ENCODE peak calls at places on chromosomes 13 and 19, in six cellular contexts. H is GM10248; S is stimulated activated CD4-positive, alpha-beta T cell treated with anti-CD3 and anti-CD28 coated beads, Interleukin-1b, Interleukin-23, amount 100 ng/mL, for 1 hour; B is GM12865; O is activated CD8-positive, alpha-beta memory T cell treated with anti-CD3 and anti-CD28 coated beads for 48 hours; M is stimulated activated naive CD4-positive, alpha-beta T cell. K is an unnamed sample.

GRCh38 chr19:54023191-54023590 is 31.8 kb downstream of the CACNG6 start:
- DNase-seq in H (no peak), S (no peak), B (no peak), O (no peak), M (no peak), K (no peak)

GRCh38 chr19:41545547-41545946 is 30.4 kb upstream of the CEACAM21 start:
- DNase-seq in H (no peak), S (no peak), B (peak), O (no peak), M (no peak), K (no peak)

GRCh38 chr19:16441661-16442071 is 30.1 kb downstream of the EPS15L1 start:
- DNase-seq in H (no peak), S (no peak), B (no peak), O (no peak), M (no peak), K (no peak)

GRCh38 chr19:4910594-4911273 is 1.4 kb downstream of the UHRF1 start:
- DNase-seq in H (no peak), S (no peak), B (peak), O (no peak), M (no peak), K (no peak)

GRCh38 chr13:33050161-33050560 is 33.9 kb downstream of the KL start:
- DNase-seq in H (no peak), S (no peak), B (no peak), O (no peak), M (no peak), K (no peak)

GRCh38 chr19:16001481-16002312 is 52.9 kb downstream of the OR10H4 start:
- DNase-seq in H (peak), S (no peak), B (peak), O (peak), M (no peak), K (no peak)

GRCh38 chr19:17327654-17328516 is 6.8 kb downstream of the ANO8 start:
- DNase-seq in H (peak), S (peak), B (peak), O (no peak), M (peak), K (peak)

GRCh38 chr13:113047587-113047986 is 58.0 kb upstream of the F7 start:
- DNase-seq in H (no peak), S (no peak), B (no peak), O (no peak), M (no peak), K (no peak)

GRCh38 chr19:827710-828321 is at the start of gene AZU1:
- DNase-seq in H (no peak), S (no peak), B (no peak), O (no peak), M (no peak), K (no peak)

GRCh38 chr13:35144496-35144895 is 202.4 kb downstream of the NBEA start:
- DNase-seq in H (no peak), S (no peak), B (no peak), O (no peak), M (no peak), K (no peak)

GRCh38 chr19:44817725-44818469 is 9.0 kb downstream of the BCAM start:
- DNase-seq in H (no peak), S (no peak), B (no peak), O (no peak), M (no peak), K (no peak)

GRCh38 chr13:30796132-30796832 is 60.9 kb downstream of the ALOX5AP start:
- DNase-seq in H (no peak), S (no peak), B (peak), O (no peak), M (no peak), K (peak)

GRCh38 chr19:7953060-7953459 is 9.6 kb upstream of the TIMM44 start:
- DNase-seq in H (no peak), S (no peak), B (no peak), O (no peak), M (no peak), K (no peak)

GRCh38 chr13:63696055-63696454 is 2280.4 kb upstream of the PCDH20 start:
- DNase-seq in H (no peak), S (no peak), B (no peak), O (no peak), M (no peak), K (no peak)

GRCh38 chr19:27754700-27755099 is 1458.3 kb downstream of the UQCRFS1 start:
- DNase-seq in H (no peak), S (no peak), B (no peak), O (no peak), M (no peak), K (no peak)

GRCh38 chr13:36242761-36243160 is 28.4 kb upstream of the SOHLH2 start:
- DNase-seq in H (no peak), S (no peak), B (no peak), O (no peak), M (no peak), K (no peak)

GRCh38 chr19:37309834-37310575 is 60.9 kb upstream of the ZNF527 start:
- DNase-seq in H (no peak), S (no peak), B (peak), O (no peak), M (no peak), K (no peak)

GRCh38 chr13:48449656-48450055 is 36.7 kb upstream of the LPAR6 start:
- DNase-seq in H (no peak), S (no peak), B (no peak), O (no peak), M (no peak), K (no peak)

GRCh38 chr13:40996433-40997095 is 22.6 kb downstream of the ELF1 start:
- DNase-seq in H (no peak), S (no peak), B (no peak), O (no peak), M (no peak), K (no peak)

GRCh38 chr19:51082641-51083040 is at the start of gene KLK14:
- DNase-seq in H (no peak), S (no peak), B (no peak), O (no peak), M (no peak), K (no peak)

GRCh38 chr19:12544401-12544876 is 6.8 kb downstream of the ZNF564 start:
- DNase-seq in H (no peak), S (no peak), B (no peak), O (no peak), M (no peak), K (no peak)

GRCh38 chr19:35295792-35296462 is 4.0 kb downstream of the MAG start:
- DNase-seq in H (peak), S (no peak), B (peak), O (no peak), M (no peak), K (no peak)

GRCh38 chr19:45200614-45201013 is 22.0 kb downstream of the BLOC1S3 start:
- DNase-seq in H (no peak), S (no peak), B (no peak), O (no peak), M (no peak), K (no peak)

GRCh38 chr13:21232196-21232595 is 55.7 kb downstream of the MRPL57 start:
- DNase-seq in H (no peak), S (no peak), B (no peak), O (no peak), M (no peak), K (no peak)

GRCh38 chr13:39688699-39689405 is 33.4 kb downstream of the COG6 start:
- DNase-seq in H (peak), S (no peak), B (peak), O (no peak), M (no peak), K (no peak)

GRCh38 chr13:76825415-76825814 is 60.8 kb downstream of the KCTD12 start:
- DNase-seq in H (no peak), S (no peak), B (no peak), O (no peak), M (no peak), K (no peak)

GRCh38 chr19:6556043-6556449 is 25.2 kb downstream of the TNFSF9 start:
- DNase-seq in H (no peak), S (no peak), B (no peak), O (no peak), M (no peak), K (no peak)

GRCh38 chr19:39413903-39414608 is 1.6 kb downstream of the PLEKHG2 start:
- DNase-seq in H (no peak), S (no peak), B (no peak), O (no peak), M (no peak), K (no peak)

GRCh38 chr19:47097396-47098217 is 16.0 kb downstream of the ZC3H4 start:
- DNase-seq in H (no peak), S (no peak), B (no peak), O (no peak), M (no peak), K (no peak)

GRCh38 chr13:21579754-21580316 is 24.1 kb downstream of the MICU2 start:
- DNase-seq in H (no peak), S (no peak), B (peak), O (no peak), M (no peak), K (no peak)

GRCh38 chr19:33064117-33064777 is 441 bp downstream of the RHPN2 start:
- DNase-seq in H (peak), S (no peak), B (peak), O (no peak), M (no peak), K (peak)

GRCh38 chr13:89269737-89270136 is 1598.6 kb downstream of the SLITRK5 start:
- DNase-seq in H (no peak), S (no peak), B (no peak), O (no peak), M (no peak), K (no peak)

GRCh38 chr19:2720777-2721569 is at the start of gene DIRAS1:
- DNase-seq in H (no peak), S (no peak), B (no peak), O (no peak), M (no peak), K (no peak)

GRCh38 chr13:39306639-39307589 is 268.7 kb downstream of the NHLRC3 start:
- DNase-seq in H (peak), S (no peak), B (peak), O (no peak), M (no peak), K (no peak)

GRCh38 chr19:27718262-27718661 is 1494.7 kb downstream of the UQCRFS1 start:
- DNase-seq in H (no peak), S (no peak), B (no peak), O (no peak), M (no peak), K (no peak)

GRCh38 chr19:50565984-50566903 is 2.0 kb downstream of the LRRC4B start:
- DNase-seq in H (peak), S (peak), B (peak), O (no peak), M (no peak), K (no peak)

GRCh38 chr19:13054605-13055212 is 47.9 kb downstream of the LYL1 start:
- DNase-seq in H (no peak), S (no peak), B (no peak), O (no peak), M (no peak), K (no peak)

GRCh38 chr13:29576581-29576980 is 18.9 kb downstream of the SLC7A1 start:
- DNase-seq in H (no peak), S (no peak), B (no peak), O (no peak), M (no peak), K (no peak)

GRCh38 chr13:33296793-33297425 is 11.4 kb upstream of the STARD13 start:
- DNase-seq in H (no peak), S (no peak), B (no peak), O (no peak), M (no peak), K (no peak)